ENCODE peak calls at places on chromosomes 1 and 21, in five cellular contexts. N, Q, S, O and W are unnamed samples.

GRCh38 chr1:16236091-16236494 is 890 bp downstream of the CPLANE2 start:
- DNase-seq in N (peak; percentile 18), Q (no peak), S (peak; percentile 54), O (peak; percentile 69), W (peak; percentile 60)

GRCh38 chr1:6466023-6466422 is at the start of gene TNFRSF25:
- DNase-seq in N (no peak), Q (no peak), S (no peak), O (no peak), W (no peak)

GRCh38 chr1:210372931-210373627 is 44.4 kb downstream of the HHAT start:
- DNase-seq in N (no peak), Q (no peak), S (no peak), O (no peak), W (no peak)

GRCh38 chr1:29453502-29454240 is 217.3 kb downstream of the PTPRU start:
- DNase-seq in N (peak; percentile 53), Q (peak; percentile 41), S (peak; percentile 70), O (peak; percentile 39), W (peak; percentile 42)

GRCh38 chr1:100883963-100884362 is 10.7 kb downstream of the EXTL2 start:
- DNase-seq in N (peak; percentile 71), Q (no peak), S (no peak), O (no peak), W (no peak)

GRCh38 chr1:198656500-198656932 is 17.7 kb downstream of the PTPRC start:
- DNase-seq in N (no peak), Q (peak; percentile 15), S (no peak), O (no peak), W (no peak)

GRCh38 chr1:248696261-248696660 is 6.3 kb downstream of the OR14I1 start:
- DNase-seq in N (no peak), Q (no peak), S (no peak), O (no peak), W (no peak)

GRCh38 chr21:45408811-45409261 is 3.9 kb downstream of the COL18A1 start:
- DNase-seq in N (no peak), Q (no peak), S (no peak), O (no peak), W (no peak)

GRCh38 chr21:15751561-15751960 is 21.8 kb downstream of the USP25 start:
- DNase-seq in N (no peak), Q (no peak), S (no peak), O (no peak), W (no peak)

DNA sequence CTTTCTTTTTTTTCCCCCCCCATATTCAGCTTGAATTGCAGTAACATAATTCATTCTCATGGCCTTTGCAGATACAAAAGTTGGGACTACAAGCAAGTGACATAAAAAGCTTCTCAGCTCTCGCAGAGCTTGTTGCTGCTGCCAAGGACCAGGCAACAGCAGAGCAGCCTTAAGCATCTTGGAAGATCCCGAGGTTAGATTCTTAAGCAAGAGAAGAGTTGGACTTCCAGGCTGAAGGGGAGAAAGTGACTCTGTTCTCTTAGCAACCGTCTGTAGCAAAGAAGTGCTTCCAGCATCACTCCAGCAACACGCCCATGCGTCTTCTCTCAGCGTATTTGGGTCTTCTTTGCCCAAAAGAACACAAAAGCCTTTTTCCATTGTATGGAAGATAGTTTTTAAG is 20.7 kb downstream of the AGT start:
- DNase-seq in N (no peak), Q (no peak), S (no peak), O (no peak), W (no peak)
- H3K36me3 ChIP-seq in N (peaks cover 35% of the 10 kb centered on the region), Q (no peaks in the 10 kb centered on the region), S (peaks cover 19% of the 10 kb centered on the region), O (peaks cover 49% of the 10 kb centered on the region), W (peaks cover 8% of the 10 kb centered on the region)

DNA sequence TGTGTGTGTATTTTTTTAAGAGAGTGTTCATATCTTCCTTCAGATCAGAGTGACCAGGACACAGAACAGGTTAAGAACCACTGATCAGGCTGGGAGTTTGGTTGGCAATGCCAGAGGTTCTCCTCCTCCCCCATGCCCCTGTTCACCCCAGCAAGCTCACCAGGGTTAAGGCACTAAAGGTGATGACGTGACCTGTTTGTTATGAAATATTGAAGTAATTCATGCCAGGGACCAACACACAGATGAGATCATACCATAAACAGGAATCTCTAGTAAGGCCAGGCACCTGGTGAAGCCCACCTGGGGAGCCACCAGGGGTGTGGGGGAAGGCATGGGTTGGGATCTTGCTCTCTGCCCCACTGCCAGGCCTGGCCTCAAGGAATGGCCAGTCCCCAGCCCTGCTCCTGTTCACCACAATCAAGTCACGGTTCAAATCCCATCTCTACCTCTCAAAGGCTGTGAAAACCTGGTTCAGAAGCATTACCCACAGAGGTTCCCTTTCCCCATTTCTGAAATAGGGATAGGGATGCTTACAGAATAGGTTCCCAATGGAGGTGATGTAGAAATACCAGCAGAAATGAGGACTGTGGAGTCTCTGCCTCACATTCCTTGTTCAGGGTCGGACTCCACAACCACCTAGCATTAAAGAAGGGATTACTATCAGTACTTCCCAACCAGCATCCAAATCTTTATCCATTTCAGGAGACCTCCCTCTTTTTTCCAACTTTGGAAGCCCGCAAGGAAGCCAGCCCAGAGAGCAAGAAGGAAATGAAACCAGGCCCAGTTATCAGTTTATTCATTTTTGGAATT is 2.4 kb downstream of the ID3 start:
- DNase-seq in N (peak; percentile 86), Q (no peak), S (peak; percentile 44), O (no peak), W (peak; percentile 66)
- TF ChIP-seq POLR2A in N (peak; percentile 95), Q (no peak), S (peak; percentile 80), O (no peak), W (peak; percentile 24)

DNA sequence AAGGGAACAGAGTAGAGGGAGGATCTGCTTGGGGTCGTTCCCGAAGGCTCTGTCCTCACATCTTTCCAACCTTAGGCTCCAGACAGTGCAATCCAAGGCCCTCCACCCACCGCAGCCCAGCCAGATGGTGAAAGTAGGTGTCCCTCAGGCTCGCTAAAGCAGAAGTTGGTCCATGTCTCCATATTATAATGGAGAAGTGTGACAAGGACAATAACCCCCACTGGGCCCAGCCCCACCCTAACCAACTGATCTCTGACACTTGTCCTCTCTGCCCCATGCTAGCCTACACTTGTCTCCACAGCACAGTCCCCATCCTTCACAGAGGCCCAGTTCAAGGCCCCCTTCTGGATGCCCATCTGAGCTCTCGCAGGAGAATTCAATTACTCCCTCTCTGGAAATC is 48.7 kb downstream of the DMAP1 start:
- DNase-seq in N (no peak), Q (no peak), S (no peak), O (no peak), W (no peak)
- H3K36me3 ChIP-seq in N (no peaks in the 10 kb centered on the region), Q (no peaks in the 10 kb centered on the region), S (no peaks in the 10 kb centered on the region), O (no peaks in the 10 kb centered on the region), W (no peaks in the 10 kb centered on the region)

DNA sequence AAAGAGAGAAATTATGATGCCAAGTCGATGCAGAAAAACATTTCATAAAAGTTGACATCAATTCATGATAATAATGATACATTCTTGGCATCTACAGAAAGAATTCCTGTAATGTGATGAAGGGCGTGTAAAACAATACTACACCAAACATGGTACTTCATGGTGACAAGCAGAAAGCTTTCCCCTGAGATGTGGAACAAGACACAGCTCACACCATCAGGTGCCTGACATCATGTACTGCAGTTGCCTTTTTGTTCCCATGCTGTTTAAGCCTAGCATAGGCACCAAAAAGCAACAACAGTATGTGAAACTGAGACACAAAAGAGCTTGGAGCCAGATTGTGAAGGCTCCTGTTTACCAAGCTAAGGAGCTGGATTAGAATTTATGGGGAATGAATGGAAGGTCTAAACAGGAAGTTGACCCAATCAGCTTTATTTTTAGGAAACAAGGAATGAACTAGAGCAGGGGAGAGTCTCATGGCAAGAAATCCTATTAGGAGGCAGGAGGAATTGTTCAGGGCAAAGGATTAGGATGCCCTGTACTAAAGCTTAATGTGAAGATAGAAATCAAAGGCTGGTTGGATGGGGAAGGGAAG is 67.2 kb downstream of the SYDE2 start:
- DNase-seq in N (no peak), Q (no peak), S (no peak), O (no peak), W (no peak)
- TF ChIP-seq POLR2A in N (no peak), Q (no peak), S (no peak), O (no peak), W (no peak)